ENCODE peak calls at places on chromosomes 12 and 14, in eight cellular contexts. J is choroid plexus epithelial cell, Z is A549, P is nephron progenitor cell, F is lower leg skin, A is fibroblast of lung, Q is endothelial cell, D is uterus. R is an unnamed sample.

GRCh38 chr12:8648598-8649205 is 13.9 kb downstream of the MFAP5 start:
- DNase-seq in D (no peak), Z (no peak), F (no peak), A (no peak), J (no peak), P (no peak), Q (no peak), R (no peak)

GRCh38 chr12:79402626-79403025 is 288.1 kb downstream of the PAWR start:
- DNase-seq in P (no peak), F (no peak), D (no peak), J (peak; percentile 64), A (peak; percentile 87), Q (no peak), Z (no peak), R (no peak)

GRCh38 chr14:40058916-40059897 is 627.0 kb upstream of the FBXO33 start:
- DNase-seq in Q (no peak), Z (no peak), P (no peak), J (no peak), D (no peak), F (no peak), A (no peak), R (no peak)

GRCh38 chr12:71312767-71313375 is 126.7 kb upstream of the LGR5 start:
- DNase-seq in P (no peak), Q (no peak), D (no peak), A (peak; percentile 55), F (no peak), J (peak; percentile 77), Z (no peak), R (no peak)

GRCh38 chr14:48398675-48399282 is 723.4 kb upstream of the MDGA2 start:
- DNase-seq in D (no peak), Z (peak; percentile 3), J (peak; percentile 46), Q (peak; percentile 16), F (no peak), P (peak; percentile 13), A (peak; percentile 33), R (peak; percentile 6)

GRCh38 chr14:104001003-104001402 is 58.7 kb upstream of the RD3L start:
- DNase-seq in D (no peak), A (no peak), Q (peak; percentile 62), P (peak; percentile 16), F (no peak), J (no peak), Z (no peak), R (no peak)

GRCh38 chr12:58566599-58566998 is 353.7 kb downstream of the LRIG3 start:
- DNase-seq in D (no peak), Z (no peak), P (no peak), J (peak; percentile 74), Q (no peak), F (no peak), A (peak; percentile 91), R (no peak)

GRCh38 chr14:100586153-100586519 is 1.1 kb downstream of the BEGAIN start:
- DNase-seq in D (no peak), Q (no peak), A (no peak), J (no peak), Z (no peak), F (no peak), P (no peak), R (no peak)

GRCh38 chr14:104346608-104347007 is 208.2 kb downstream of the KIF26A start:
- DNase-seq in Z (no peak), D (no peak), F (no peak), Q (no peak), A (no peak), J (no peak), P (no peak), R (no peak)

GRCh38 chr12:104050436-104050835 is 449 bp upstream of the GLT8D2 start:
- DNase-seq in F (no peak), Z (no peak), A (no peak), J (no peak), P (no peak), D (no peak), Q (no peak), R (no peak)

GRCh38 chr12:12717586-12718381 is 616 bp downstream of the CDKN1B start:
- DNase-seq in Z (no peak), A (peak; percentile 11), F (no peak), J (peak; percentile 35), P (peak; percentile 62), Q (peak; percentile 25), D (no peak), R (no peak)

GRCh38 chr12:108338915-108339657 is at the start of gene CMKLR1:
- DNase-seq in Z (no peak), J (no peak), D (peak; percentile 41), F (peak; percentile 32), A (no peak), Q (no peak), P (peak; percentile 49), R (no peak)

GRCh38 chr12:66188584-66189475 is at the start of gene IRAK3:
- DNase-seq in Q (peak; percentile 50), J (peak; percentile 61), D (peak; percentile 80), P (peak; percentile 55), A (peak; percentile 37), F (peak; percentile 91), Z (no peak), R (peak; percentile 65)

GRCh38 chr14:56334458-56334857 is 216.2 kb downstream of the PELI2 start:
- DNase-seq in P (no peak), F (no peak), J (peak; percentile 44), Q (no peak), Z (no peak), D (no peak), A (peak; percentile 50), R (no peak)

GRCh38 chr12:131862600-131862993 is 31.8 kb upstream of the ULK1 start:
- DNase-seq in Q (no peak), D (no peak), A (no peak), J (no peak), F (no peak), Z (no peak), P (no peak), R (no peak)

GRCh38 chr14:93329965-93330608 is 2.7 kb downstream of the BTBD7 start:
- DNase-seq in Z (no peak), D (no peak), J (no peak), F (no peak), P (no peak), Q (no peak), A (no peak), R (no peak)

GRCh38 chr14:95564060-95564459 is 29.2 kb downstream of the GLRX5 start:
- DNase-seq in Z (no peak), F (no peak), Q (no peak), J (no peak), P (no peak), D (no peak), A (peak; percentile 59), R (no peak)

GRCh38 chr14:33573296-33573695 is 377.6 kb downstream of the EGLN3 start:
- DNase-seq in D (no peak), J (no peak), A (peak; percentile 65), F (no peak), Q (no peak), Z (no peak), P (no peak), R (no peak)

GRCh38 chr12:47585507-47585906 is 120.3 kb downstream of the RPAP3 start:
- DNase-seq in J (no peak), F (no peak), D (no peak), Q (no peak), A (no peak), Z (no peak), P (no peak), R (no peak)

GRCh38 chr14:92709340-92710000 is 39.0 kb downstream of the LGMN start:
- DNase-seq in F (no peak), A (no peak), Q (no peak), P (no peak), D (no peak), J (no peak), Z (no peak), R (no peak)

GRCh38 chr14:24219080-24219479 is 3.2 kb upstream of the MDP1 start:
- DNase-seq in Q (no peak), A (no peak), J (no peak), P (no peak), D (no peak), Z (no peak), F (no peak), R (no peak)

GRCh38 chr14:104113631-104114420 is 24.6 kb upstream of the KIF26A start:
- DNase-seq in D (no peak), P (peak; percentile 2), J (no peak), Q (no peak), A (no peak), Z (no peak), F (no peak), R (peak; percentile 0)

GRCh38 chr12:130026608-130027176 is 122.9 kb upstream of the TMEM132D start:
- DNase-seq in A (no peak), J (peak; percentile 44), Q (no peak), P (peak; percentile 69), F (no peak), Z (peak; percentile 40), D (no peak), R (peak; percentile 57)

GRCh38 chr14:47040490-47040889 is 388.9 kb upstream of the RPL10L start:
- DNase-seq in Q (peak; percentile 16), P (peak; percentile 8), A (peak; percentile 14), F (no peak), Z (no peak), J (peak; percentile 20), D (no peak), R (peak; percentile 2)
- TF ChIP-seq CTCF in Q (no peak), P (peak; percentile 18), A (no peak), F (no peak), Z (no peak), J (peak; percentile 7), D (no peak), R (no peak)

GRCh38 chr14:102917469-102918211 is 4.8 kb upstream of the AMN start:
- DNase-seq in A (peak; percentile 19), J (peak; percentile 59), Q (peak; percentile 78), P (peak; percentile 72), Z (peak; percentile 52), D (no peak), F (no peak), R (peak; percentile 32)
- TF ChIP-seq CTCF in A (peak; percentile 77), J (peak; percentile 82), Q (peak; percentile 49), P (peak; percentile 60), Z (peak; percentile 46), D (peak; percentile 32), F (no peak), R (no peak)

GRCh38 chr12:93059288-93059687 is 130.2 kb upstream of the EEA1 start:
- DNase-seq in P (no peak), F (no peak), Q (no peak), D (no peak), A (no peak), J (no peak), Z (no peak), R (no peak)

GRCh38 chr12:93060071-93060665 is 131.1 kb upstream of the EEA1 start:
- DNase-seq in Q (no peak), F (no peak), D (no peak), A (no peak), P (no peak), J (no peak), Z (no peak), R (no peak)

GRCh38 chr12:93061414-93062099 is 132.5 kb upstream of the EEA1 start:
- DNase-seq in Q (no peak), J (peak; percentile 38), D (no peak), F (no peak), P (no peak), Z (no peak), A (no peak), R (no peak)

GRCh38 chr12:93062100-93062419 is 133.0 kb upstream of the EEA1 start:
- DNase-seq in A (no peak), F (no peak), J (no peak), D (no peak), P (no peak), Q (no peak), Z (no peak), R (no peak)

GRCh38 chr12:93060666-93061413 is 131.7 kb upstream of the EEA1 start:
- DNase-seq in F (no peak), D (peak; percentile 23), J (peak; percentile 90), Q (no peak), Z (no peak), P (no peak), A (peak; percentile 47), R (no peak)
- TF ChIP-seq CTCF in F (no peak), D (no peak), J (peak; percentile 29), Q (no peak), Z (no peak), P (no peak), A (peak; percentile 19), R (no peak)

GRCh38 chr14:68623828-68624227 is 169.0 kb downstream of the ZFP36L1 start:
- DNase-seq in Q (no peak), A (no peak), F (no peak), J (no peak), Z (no peak), D (peak; percentile 22), P (no peak), R (no peak)
- TF ChIP-seq CTCF in Q (no peak), A (no peak), F (no peak), J (no peak), Z (no peak), D (no peak), P (no peak), R (no peak)

R was measured in Calu3.